ENCODE peak calls at places on chromosomes 12 and 14, in four cellular contexts. U is choroid plexus epithelial cell, N is transverse colon, S is pancreas. Q is an unnamed sample.

GRCh38 chr14:102508774-102509743 is 517 bp downstream of the ANKRD9 start:
- DNase-seq in S (peak; percentile 73), N (peak; percentile 80), U (peak; percentile 35), Q (peak; percentile 68)

GRCh38 chr14:81529391-81529790 is 4.3 kb downstream of the SEL1L start:
- DNase-seq in U (peak; percentile 67), S (no peak), N (no peak), Q (peak; percentile 60)

GRCh38 chr12:95459310-95459709 is 14.6 kb upstream of the METAP2 start:
- DNase-seq in U (no peak), S (no peak), N (no peak), Q (no peak)

GRCh38 chr12:97561321-97562230 is 99.0 kb downstream of the RMST start:
- DNase-seq in U (no peak), S (no peak), N (no peak), Q (no peak)

GRCh38 chr12:26723379-26724308 is 109.3 kb downstream of the ITPR2 start:
- DNase-seq in U (peak; percentile 89), S (no peak), N (no peak), Q (peak; percentile 68)

GRCh38 chr12:92468358-92469020 is 234.3 kb upstream of the PLEKHG7 start:
- DNase-seq in N (no peak), U (peak; percentile 69), S (no peak), Q (no peak)

GRCh38 chr14:44981198-44981597 is 19.2 kb downstream of the TOGARAM1 start:
- DNase-seq in N (no peak), S (no peak), U (no peak), Q (no peak)

GRCh38 chr12:108832730-108833354 is 24.5 kb downstream of the SSH1 start:
- DNase-seq in U (peak; percentile 96), S (no peak), N (no peak), Q (peak; percentile 76)

GRCh38 chr12:79998554-79998953 is 63.7 kb upstream of the PPP1R12A start:
- DNase-seq in N (no peak), S (no peak), U (no peak), Q (no peak)

GRCh38 chr14:59918824-59919581 is 941 bp upstream of the LRRC9 start:
- DNase-seq in N (peak; percentile 12), U (peak; percentile 65), S (no peak), Q (peak; percentile 20)

GRCh38 chr12:103043531-103044445 is 86.3 kb downstream of the ASCL1 start:
- DNase-seq in S (no peak), U (no peak), N (no peak), Q (no peak)

GRCh38 chr12:101747695-101748094 is 8.4 kb upstream of the SYCP3 start:
- DNase-seq in U (no peak), S (no peak), N (no peak), Q (no peak)

GRCh38 chr12:91007531-91008290 is 2.9 kb upstream of the EPYC start:
- DNase-seq in U (no peak), N (no peak), S (no peak), Q (no peak)

GRCh38 chr12:130916251-130916911 is 37.3 kb upstream of the ADGRD1 start:
- DNase-seq in U (peak; percentile 50), N (peak; percentile 30), S (peak; percentile 41), Q (peak; percentile 61)

GRCh38 chr12:17416748-17417147 is 673.2 kb downstream of the RERGL start:
- DNase-seq in N (no peak), U (no peak), S (no peak), Q (no peak)

GRCh38 chr12:51911307-51911706 is 4.0 kb downstream of the ACVRL1 start:
- DNase-seq in U (no peak), N (no peak), S (no peak), Q (no peak)

GRCh38 chr14:59870277-59871165 is at the start of gene RTN1:
- DNase-seq in U (peak; percentile 41), N (peak; percentile 25), S (peak; percentile 58), Q (peak; percentile 35)

GRCh38 chr14:91303091-91303923 is 58.8 kb upstream of the GPR68 start:
- DNase-seq in U (peak; percentile 10), N (no peak), S (no peak), Q (peak; percentile 30)

GRCh38 chr14:81406863-81407262 is 6.7 kb upstream of the STON2 start:
- DNase-seq in N (no peak), U (peak; percentile 89), S (no peak), Q (peak; percentile 47)

GRCh38 chr14:89926709-89927108 is 27.8 kb downstream of the EFCAB11 start:
- DNase-seq in N (no peak), U (peak; percentile 82), S (no peak), Q (peak; percentile 66)

GRCh38 chr14:72962829-72963312 is 36.6 kb downstream of the DCAF4 start:
- DNase-seq in S (no peak), U (peak; percentile 79), N (peak; percentile 12), Q (peak; percentile 62)

GRCh38 chr12:4449862-4450222 is 4.2 kb upstream of the FGF6 start:
- DNase-seq in S (peak; percentile 62), U (peak; percentile 74), N (peak; percentile 23), Q (no peak)

GRCh38 chr14:36935976-36936678 is 236.3 kb downstream of the SLC25A21 start:
- DNase-seq in U (peak; percentile 5), S (no peak), N (no peak), Q (no peak)

GRCh38 chr14:101839236-101839635 is 77.7 kb downstream of the PPP2R5C start:
- DNase-seq in N (peak; percentile 39), U (no peak), S (no peak), Q (no peak)

GRCh38 chr14:43778956-43779639 is 728.0 kb downstream of the FSCB start:
- DNase-seq in U (no peak), S (no peak), N (no peak), Q (no peak)

GRCh38 chr12:2583642-2584041 is 211.1 kb upstream of the FKBP4 start:
- DNase-seq in U (no peak), N (no peak), S (no peak), Q (no peak)

GRCh38 chr14:101289230-101289690 is 272.0 kb upstream of the DIO3 start:
- DNase-seq in N (peak; percentile 57), U (no peak), S (no peak), Q (no peak)

GRCh38 chr14:72582582-72582981 is 311.3 kb downstream of the DPF3 start:
- DNase-seq in U (no peak), S (no peak), N (no peak), Q (no peak)

GRCh38 chr14:83147006-83147405 is 1613.4 kb upstream of the SEL1L start:
- DNase-seq in N (no peak), U (no peak), S (no peak), Q (peak; percentile 2)

GRCh38 chr12:23831739-23832138 is 117.7 kb downstream of the SOX5 start:
- DNase-seq in S (no peak), U (no peak), N (no peak), Q (no peak)

GRCh38 chr12:108804361-108804949 is 52.9 kb downstream of the SSH1 start:
- DNase-seq in S (no peak), N (peak; percentile 49), U (peak; percentile 98), Q (peak; percentile 94)

GRCh38 chr14:51597511-51597920 is 54.2 kb upstream of the FRMD6 start:
- DNase-seq in S (no peak), N (no peak), U (no peak), Q (no peak)

GRCh38 chr12:48601013-48601756 is 31.3 kb upstream of the LALBA start:
- DNase-seq in N (no peak), S (no peak), U (peak; percentile 50), Q (peak; percentile 42)

GRCh38 chr14:59349154-59349772 is 115.9 kb downstream of the GPR135 start:
- DNase-seq in U (no peak), S (no peak), N (no peak), Q (no peak)

GRCh38 chr14:31962920-31963319 is 114.2 kb upstream of the ARHGAP5 start:
- DNase-seq in S (no peak), U (no peak), N (no peak), Q (no peak)

GRCh38 chr14:31966896-31967668 is 110.0 kb upstream of the ARHGAP5 start:
- DNase-seq in S (no peak), N (no peak), U (no peak), Q (no peak)

GRCh38 chr14:31965735-31966598 is 111.1 kb upstream of the ARHGAP5 start:
- DNase-seq in N (no peak), S (no peak), U (peak; percentile 58), Q (peak; percentile 46)

GRCh38 chr14:31964490-31964889 is 112.6 kb upstream of the ARHGAP5 start:
- DNase-seq in U (no peak), N (no peak), S (no peak), Q (no peak)

DNA sequence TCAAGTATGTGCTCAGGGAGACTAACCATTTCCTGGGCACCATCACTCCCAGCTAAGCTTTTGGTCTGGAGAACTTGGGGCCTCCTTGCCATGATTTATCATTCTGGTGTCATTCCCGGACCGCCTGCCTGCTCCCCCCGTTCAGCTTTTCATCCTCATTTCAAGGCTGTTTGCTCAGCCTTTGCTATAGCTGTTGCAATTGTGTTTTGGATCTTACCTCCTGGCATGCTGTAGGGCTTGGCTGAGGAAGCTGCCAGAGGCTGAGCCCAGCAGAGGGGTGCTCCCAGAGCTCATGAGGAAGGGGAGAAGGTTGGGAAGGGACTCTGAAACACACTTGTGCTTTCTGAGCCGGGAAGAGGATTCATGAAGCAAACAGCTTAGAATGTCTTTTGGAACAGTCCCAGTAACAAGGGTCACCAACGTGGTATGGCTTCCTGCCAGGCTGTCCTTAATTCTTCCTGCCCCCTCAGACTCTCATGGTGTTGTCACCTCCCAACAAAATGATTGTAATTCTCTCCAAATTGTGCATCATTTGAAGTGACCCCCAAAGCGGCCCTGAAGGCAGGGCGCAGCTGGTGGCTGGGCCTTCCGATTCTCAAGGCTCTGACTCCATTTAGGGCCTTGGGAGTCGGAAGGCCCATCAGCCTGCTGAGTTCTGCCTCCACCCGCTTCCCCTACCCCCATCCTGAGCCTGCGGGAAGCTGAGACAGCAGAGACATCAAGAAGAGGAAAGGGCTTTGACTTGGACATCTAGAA is 111.9 kb upstream of the ARHGAP5 start:
- DNase-seq in S (no peak), U (no peak), N (no peak), Q (no peak)
- H3K4me3 ChIP-seq in S (no peak overlapping the region), U (no peak overlapping the region), N (no peak overlapping the region), Q (no peak overlapping the region)

GRCh38 chr12:7362734-7363133 is 58.9 kb downstream of the ACSM4 start:
- DNase-seq in S (no peak), U (no peak), N (no peak), Q (no peak)
- TF ChIP-seq CTCF in S (no peak), U (no peak), N (no peak), Q (no peak)

DNA sequence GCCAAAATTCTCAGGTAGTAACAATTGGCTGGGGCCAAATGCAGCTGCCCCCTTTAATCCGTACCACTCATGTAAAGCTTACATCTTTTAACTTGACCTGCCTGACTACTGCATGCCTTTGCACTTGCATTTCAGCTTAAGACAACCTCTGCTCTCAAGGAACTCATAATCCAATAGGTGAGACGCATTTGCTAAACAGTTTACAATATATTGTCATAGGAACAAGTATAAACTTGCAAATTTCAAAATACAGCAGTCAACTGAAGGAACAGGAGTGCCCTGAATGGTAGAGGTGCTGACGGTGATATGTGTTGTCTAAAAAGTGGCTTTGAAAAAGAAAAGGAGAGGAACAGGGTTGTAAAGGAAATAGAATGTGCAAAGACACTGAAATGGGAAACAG is 3.6 kb upstream of the BRMS1L start:
- DNase-seq in N (no peak), S (no peak), U (no peak), Q (no peak)
- H3K4me3 ChIP-seq in N (no peak overlapping the region), S (no peak overlapping the region), U (no peak overlapping the region), Q (no peak overlapping the region)

GRCh38 chr12:38669081-38669480 is 236.3 kb downstream of the CPNE8 start:
- DNase-seq in S (no peak), U (no peak), N (no peak), Q (no peak)

GRCh38 chr12:38669530-38669929 is 235.9 kb downstream of the CPNE8 start:
- DNase-seq in N (no peak), S (no peak), U (peak; percentile 15), Q (peak; percentile 29)

GRCh38 chr12:38662851-38663250 is 242.5 kb downstream of the CPNE8 start:
- DNase-seq in U (peak; percentile 1), N (no peak), S (no peak), Q (peak; percentile 10)

GRCh38 chr12:38666425-38666824 is 239.0 kb downstream of the CPNE8 start:
- DNase-seq in N (no peak), U (no peak), S (no peak), Q (no peak)

GRCh38 chr12:38664661-38665269 is 240.6 kb downstream of the CPNE8 start:
- DNase-seq in N (peak; percentile 14), U (peak; percentile 16), S (no peak), Q (peak; percentile 30)
- TF ChIP-seq CTCF in N (peak; percentile 42), U (peak; percentile 44), S (no peak), Q (peak; percentile 72)